ENCODE peak calls at places on chromosomes 12 and 14, in eight cellular contexts. D is tibial nerve, N is body of pancreas, A is AG04450, U is left lung, I is WERI-Rb-1, V is gastrocnemius medialis, P is breast epithelium. L is an unnamed sample. For H3K27me3, the result is how much of the 10 kb centered on the place peaks cover.

GRCh38 chr12:40829738-40830144 is 137.5 kb downstream of the CNTN1 start:
- DNase-seq in D (no peak), N (no peak), A (no peak), U (no peak), I (no peak), V (no peak), P (no peak), L (no peak)

GRCh38 chr12:47939009-47939601 is 24.3 kb upstream of the TMEM106C start:
- DNase-seq in D (no peak), N (peak), A (no peak), U (no peak), I (no peak), V (no peak), P (no peak), L (no peak)

GRCh38 chr12:188910-189621 is 24.9 kb downstream of the SLC6A12 start:
- DNase-seq in D (no peak), N (peak), A (peak), U (peak), I (peak), V (no peak), P (no peak), L (no peak)

GRCh38 chr14:68814376-68815287 is 21.8 kb upstream of the ZFP36L1 start:
- DNase-seq in D (peak), N (peak), A (no peak), U (no peak), I (peak), V (no peak), P (peak), L (no peak)

GRCh38 chr14:97218713-97219355 is 421.7 kb downstream of the VRK1 start:
- DNase-seq in D (no peak), N (peak), A (no peak), U (peak), I (no peak), V (no peak), P (no peak), L (no peak)

GRCh38 chr14:75981826-75982723 is at the start of gene TGFB3:
- DNase-seq in D (peak), N (peak), A (peak), U (peak), I (peak), V (peak), P (peak), L (peak)

GRCh38 chr12:32718926-32719325 is 36.8 kb downstream of the YARS2 start:
- DNase-seq in D (no peak), N (no peak), A (no peak), U (no peak), I (no peak), V (no peak), P (no peak), L (no peak)

GRCh38 chr12:122917508-122918227 is 21.7 kb upstream of the VPS37B start:
- DNase-seq in D (no peak), N (peak), A (no peak), U (no peak), I (no peak), V (peak), P (peak), L (peak)

GRCh38 chr12:111753144-111753881 is 13.4 kb upstream of the ALDH2 start:
- DNase-seq in D (no peak), N (peak), A (peak), U (peak), I (peak), V (no peak), P (no peak), L (no peak)

GRCh38 chr12:101107032-101107763 is 102.8 kb downstream of the SLC5A8 start:
- DNase-seq in D (no peak), N (no peak), A (no peak), U (no peak), I (no peak), V (no peak), P (no peak), L (no peak)

GRCh38 chr12:145369-145960 is 68.5 kb downstream of the SLC6A12 start:
- DNase-seq in D (no peak), N (no peak), A (no peak), U (no peak), I (no peak), V (no peak), P (no peak), L (no peak)

GRCh38 chr14:91325211-91325610 is 80.7 kb upstream of the GPR68 start:
- DNase-seq in D (no peak), N (no peak), A (no peak), U (no peak), I (no peak), V (no peak), P (no peak), L (no peak)

GRCh38 chr14:67680941-67681340 is 6.5 kb upstream of the VTI1B start:
- DNase-seq in D (no peak), N (no peak), A (no peak), U (no peak), I (no peak), V (no peak), P (no peak), L (no peak)

GRCh38 chr14:31122921-31123320 is 84.7 kb downstream of the HECTD1 start:
- DNase-seq in D (no peak), N (no peak), A (no peak), U (no peak), I (no peak), V (no peak), P (no peak), L (no peak)

GRCh38 chr14:35807131-35807961 is 1.7 kb downstream of the RALGAPA1 start:
- DNase-seq in D (no peak), N (no peak), A (no peak), U (no peak), I (no peak), V (no peak), P (no peak), L (no peak)

GRCh38 chr12:77442633-77443032 is 377.3 kb upstream of the E2F7 start:
- DNase-seq in D (no peak), N (no peak), A (no peak), U (no peak), I (no peak), V (no peak), P (no peak), L (no peak)

GRCh38 chr12:57093412-57094193 is 4.7 kb downstream of the NAB2 start:
- DNase-seq in D (peak), N (peak), A (peak), U (peak), I (peak), V (peak), P (peak), L (no peak)
- TF ChIP-seq CTCF in D (peak), N (peak), A (peak), U (peak), I (peak), V (peak), P (no peak), L (peak)

GRCh38 chr12:12784911-12785814 is at the start of gene APOLD1:
- DNase-seq in D (no peak), N (no peak), A (no peak), U (no peak), I (no peak), V (peak), P (no peak), L (no peak)
- H3K4me3 ChIP-seq in D (peak), N (no peak), A (peak), U (peak), I (peak), V (peak), P (peak), L (peak)

GRCh38 chr14:105198588-105198987 is 17.5 kb upstream of the NUDT14 start:
- DNase-seq in D (no peak), N (no peak), A (no peak), U (no peak), I (no peak), V (no peak), P (no peak), L (no peak)
- H3K27me3 ChIP-seq in D (under half), N (under half), A (under half), U (half or more), I (under half), V (under half), P (under half), L (under half)

GRCh38 chr12:3964404-3964803 is 91.2 kb upstream of the PARP11 start:
- DNase-seq in D (no peak), N (peak), A (no peak), U (no peak), I (peak), V (no peak), P (no peak), L (no peak)
- TF ChIP-seq CTCF in D (peak), N (peak), A (peak), U (no peak), I (peak), V (no peak), P (no peak), L (peak)

DNA sequence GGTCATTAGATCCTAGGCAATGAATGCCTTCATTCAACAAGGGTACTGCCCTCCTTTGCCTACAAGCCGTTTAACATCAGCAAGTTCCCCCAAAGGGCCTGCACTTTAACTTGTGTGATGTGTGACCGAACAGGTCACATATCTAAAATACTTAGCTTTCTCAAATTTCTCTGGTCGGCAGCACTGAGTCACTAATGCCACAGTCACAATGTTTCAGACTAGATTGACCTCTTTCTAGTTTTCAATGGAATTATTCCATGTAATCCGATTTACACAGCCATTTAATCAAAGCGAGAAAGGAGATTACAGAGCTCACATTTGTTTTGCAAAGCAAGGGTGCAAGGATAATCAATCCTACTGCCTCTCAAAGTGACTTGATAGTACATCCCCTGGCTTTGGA is 2.0 kb downstream of the KITLG start:
- DNase-seq in D (no peak), N (no peak), A (no peak), U (no peak), I (peak), V (no peak), P (no peak), L (no peak)
- H3K4me3 ChIP-seq in D (peak), N (no peak), A (peak), U (peak), I (no peak), V (peak), P (peak), L (peak)

GRCh38 chr12:48998497-48999353 is 450 bp downstream of the DDN start:
- DNase-seq in D (no peak), N (peak), A (no peak), U (no peak), I (no peak), V (no peak), P (no peak), L (no peak)

GRCh38 chr12:49000346-49000745 is 1.2 kb upstream of the DDN start:
- DNase-seq in D (no peak), N (no peak), A (no peak), U (no peak), I (no peak), V (no peak), P (no peak), L (no peak)

GRCh38 chr12:48996794-48997718 is 2.1 kb downstream of the DDN start:
- DNase-seq in D (peak), N (peak), A (no peak), U (peak), I (peak), V (peak), P (no peak), L (no peak)

GRCh38 chr12:48999371-49000131 is at the start of gene DDN:
- DNase-seq in D (no peak), N (peak), A (no peak), U (peak), I (peak), V (no peak), P (no peak), L (no peak)

GRCh38 chr12:48997719-48998496 is 1.3 kb downstream of the DDN start:
- DNase-seq in D (no peak), N (peak), A (no peak), U (peak), I (peak), V (no peak), P (no peak), L (no peak)
- H3K27me3 ChIP-seq in D (under half), N (under half), A (under half), U (half or more), I (under half), V (under half), P (under half), L (under half)

DNA sequence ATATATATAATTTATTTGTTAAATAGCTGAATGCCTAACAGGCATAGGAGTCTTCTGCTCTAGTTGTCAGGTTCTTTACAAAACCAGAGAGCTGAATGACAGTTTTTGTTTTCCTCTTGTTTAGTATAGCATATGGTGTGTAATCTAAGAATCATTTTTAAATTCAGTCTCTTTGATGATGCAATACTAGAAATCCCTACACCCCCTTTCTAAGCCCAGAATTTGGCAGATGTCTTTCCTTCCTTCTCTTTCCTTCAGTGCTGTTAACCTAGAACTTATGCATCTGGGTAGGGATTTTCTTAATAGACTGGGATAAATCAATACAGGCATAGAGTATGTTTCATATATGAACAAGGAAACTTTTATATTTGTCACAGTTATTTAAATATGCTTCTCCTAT is 198.1 kb downstream of the KCNH5 start:
- DNase-seq in D (no peak), N (no peak), A (no peak), U (no peak), I (no peak), V (no peak), P (no peak), L (no peak)
- TF ChIP-seq CTCF in D (no peak), N (no peak), A (no peak), U (no peak), I (no peak), V (no peak), P (no peak), L (no peak)

GRCh38 chr14:105169776-105170655 is 1.4 kb upstream of the JAG2 start:
- DNase-seq in D (no peak), N (peak), A (no peak), U (no peak), I (no peak), V (no peak), P (no peak), L (no peak)

GRCh38 chr14:105168979-105169507 is 467 bp upstream of the JAG2 start:
- DNase-seq in D (no peak), N (peak), A (no peak), U (no peak), I (peak), V (no peak), P (no peak), L (no peak)

GRCh38 chr14:105172476-105172875 is 3.9 kb upstream of the JAG2 start:
- DNase-seq in D (no peak), N (no peak), A (no peak), U (no peak), I (no peak), V (no peak), P (no peak), L (no peak)

GRCh38 chr14:105173145-105173544 is 4.6 kb upstream of the JAG2 start:
- DNase-seq in D (no peak), N (no peak), A (no peak), U (no peak), I (no peak), V (no peak), P (no peak), L (no peak)

DNA sequence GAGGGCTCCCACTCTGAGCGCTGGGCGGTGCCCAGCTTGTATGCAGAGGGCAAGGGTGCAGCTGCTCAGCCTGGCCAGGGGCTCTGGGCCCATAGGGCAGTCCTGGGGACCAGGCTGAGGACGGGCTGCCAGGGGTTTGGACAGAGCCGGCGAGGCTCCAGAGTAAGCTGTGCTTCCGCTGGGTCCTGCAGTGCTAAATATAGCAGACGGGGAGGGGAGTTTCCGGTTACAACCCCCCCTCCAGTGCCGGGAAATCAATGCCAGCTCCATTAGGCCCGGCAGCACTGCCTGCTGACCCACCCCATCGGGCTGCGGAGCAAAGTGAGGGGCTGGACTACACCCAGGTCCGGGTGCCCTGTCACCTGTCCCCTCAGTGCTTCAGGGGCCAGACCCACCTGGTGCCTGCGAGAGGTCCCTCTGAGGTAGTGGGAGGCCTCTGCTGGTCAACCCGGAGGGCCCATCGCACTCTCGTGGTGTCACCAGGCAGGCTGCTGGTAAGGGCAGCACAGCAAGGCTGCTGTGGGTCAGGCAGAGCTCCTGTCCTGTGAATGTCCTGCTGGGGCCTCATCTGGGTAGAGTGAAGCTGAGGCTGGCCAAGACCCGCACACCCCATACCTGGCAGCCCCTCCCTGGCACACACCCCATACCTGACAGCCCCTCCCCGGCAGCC is 2.6 kb upstream of the JAG2 start:
- DNase-seq in D (no peak), N (peak), A (no peak), U (no peak), I (peak), V (no peak), P (no peak), L (no peak)
- H3K4me3 ChIP-seq in D (no peak), N (no peak), A (no peak), U (no peak), I (no peak), V (no peak), P (no peak), L (no peak)